ENCODE peak calls at places on chromosomes 1 and 21, in seven cellular contexts. N is HCT116, X is GM12878, Y is SK-N-SH, F is HepG2, T is K562, S is H1. B is an unnamed sample.

GRCh38 chr1:45177452-45177851 is 29.0 kb downstream of the ZSWIM5 start:
- DNase-seq in N (no peak), X (no peak), Y (no peak), F (no peak), T (no peak), S (no peak), B (no peak)

GRCh38 chr1:118900643-118901440 is 87.3 kb downstream of the TBX15 start:
- DNase-seq in N (no peak), X (no peak), Y (no peak), F (no peak), T (no peak), S (no peak), B (no peak)

GRCh38 chr1:235315735-235316134 is 12.2 kb downstream of the ARID4B start:
- DNase-seq in N (no peak), X (no peak), Y (no peak), F (no peak), T (no peak), S (no peak), B (no peak)

GRCh38 chr1:28955930-28956552 is 41.7 kb downstream of the EPB41 start:
- DNase-seq in N (no peak), X (no peak), Y (no peak), F (no peak), T (no peak), S (no peak), B (peak)

GRCh38 chr1:70083519-70083918 is 121.9 kb downstream of the LRRC40 start:
- DNase-seq in N (no peak), X (no peak), Y (no peak), F (no peak), T (no peak), S (no peak), B (no peak)

GRCh38 chr1:192539450-192540132 is 36.0 kb upstream of the RGS1 start:
- DNase-seq in N (peak), X (no peak), Y (peak), F (peak), T (no peak), S (no peak), B (peak)

GRCh38 chr1:212655668-212656440 is 43.8 kb downstream of the BATF3 start:
- DNase-seq in N (peak), X (no peak), Y (no peak), F (no peak), T (no peak), S (no peak), B (peak)

GRCh38 chr1:82090104-82090503 is 289.4 kb downstream of the ADGRL2 start:
- DNase-seq in N (no peak), X (no peak), Y (no peak), F (no peak), T (no peak), S (no peak), B (peak)

GRCh38 chr21:45981641-45982255 is at the start of gene COL6A1:
- DNase-seq in N (no peak), X (no peak), Y (peak), F (no peak), T (peak), S (no peak), B (peak)

GRCh38 chr1:6357243-6357929 is 36.2 kb downstream of the ACOT7 start:
- DNase-seq in N (no peak), X (no peak), Y (no peak), F (no peak), T (peak), S (no peak), B (no peak)

GRCh38 chr1:234169161-234169849 is 204.0 kb upstream of the COA6 start:
- DNase-seq in N (no peak), X (no peak), Y (no peak), F (no peak), T (no peak), S (no peak), B (no peak)

GRCh38 chr21:45146801-45147200 is 72.4 kb downstream of the ADARB1 start:
- DNase-seq in N (no peak), X (no peak), Y (no peak), F (no peak), T (no peak), S (no peak), B (no peak)

GRCh38 chr1:175725684-175726083 is 17.7 kb downstream of the TNR start:
- DNase-seq in N (no peak), X (no peak), Y (no peak), F (peak), T (peak), S (no peak), B (peak)

GRCh38 chr21:37915941-37916794 is at the start of gene KCNJ6:
- DNase-seq in N (no peak), X (no peak), Y (peak), F (no peak), T (peak), S (no peak), B (no peak)

GRCh38 chr1:162206749-162207635 is 137.5 kb downstream of the NOS1AP start:
- DNase-seq in N (no peak), X (no peak), Y (no peak), F (peak), T (no peak), S (no peak), B (no peak)

GRCh38 chr1:202125611-202126010 is 2.9 kb downstream of the GPR37L1 start:
- DNase-seq in N (no peak), X (no peak), Y (no peak), F (no peak), T (no peak), S (no peak), B (no peak)

GRCh38 chr1:38018864-38019343 is 6.4 kb downstream of the UTP11 start:
- DNase-seq in N (no peak), X (no peak), Y (no peak), F (peak), T (no peak), S (no peak), B (peak)

GRCh38 chr1:153795325-153795837 is 20.2 kb downstream of the SLC27A3 start:
- DNase-seq in N (no peak), X (no peak), Y (no peak), F (no peak), T (no peak), S (no peak), B (no peak)

GRCh38 chr1:39104158-39105060 is 78.3 kb downstream of the NDUFS5 start:
- DNase-seq in N (no peak), X (no peak), Y (no peak), F (no peak), T (no peak), S (no peak), B (peak)

GRCh38 chr21:27804515-27804914 is 837.6 kb upstream of the ADAMTS5 start:
- DNase-seq in N (no peak), X (no peak), Y (no peak), F (no peak), T (no peak), S (no peak), B (no peak)

GRCh38 chr1:23556661-23557470 is 2.4 kb downstream of the ID3 start:
- DNase-seq in N (peak), X (no peak), Y (no peak), F (peak), T (no peak), S (no peak), B (peak)

GRCh38 chr1:23793018-23793781 is 2.3 kb downstream of the LYPLA2 start:
- DNase-seq in N (no peak), X (no peak), Y (peak), F (no peak), T (peak), S (no peak), B (no peak)

GRCh38 chr21:16370176-16370575 is 640.4 kb downstream of the USP25 start:
- DNase-seq in N (no peak), X (no peak), Y (no peak), F (no peak), T (no peak), S (no peak), B (no peak)

GRCh38 chr1:64881281-64881680 is 85.1 kb downstream of the JAK1 start:
- DNase-seq in N (no peak), X (no peak), Y (no peak), F (no peak), T (no peak), S (no peak), B (no peak)

GRCh38 chr1:117044217-117044616 is 15.9 kb upstream of the TTF2 start:
- DNase-seq in N (no peak), X (no peak), Y (no peak), F (no peak), T (no peak), S (no peak), B (no peak)

GRCh38 chr1:8752921-8753713 is 64.3 kb downstream of the RERE start:
- DNase-seq in N (no peak), X (no peak), Y (no peak), F (no peak), T (no peak), S (no peak), B (no peak)

GRCh38 chr1:15837931-15838330 is 9.6 kb upstream of the SPEN start:
- DNase-seq in N (no peak), X (no peak), Y (no peak), F (no peak), T (no peak), S (no peak), B (no peak)

GRCh38 chr1:6310116-6310848 is 49.4 kb upstream of the GPR153 start:
- DNase-seq in N (no peak), X (no peak), Y (no peak), F (no peak), T (no peak), S (no peak), B (no peak)

GRCh38 chr21:39696620-39697019 is 48.4 kb upstream of the IGSF5 start:
- DNase-seq in N (no peak), X (no peak), Y (no peak), F (no peak), T (no peak), S (no peak), B (no peak)

GRCh38 chr1:84689514-84690396 is 506 bp downstream of the SSX2IP start:
- DNase-seq in N (no peak), X (no peak), Y (no peak), F (peak), T (peak), S (no peak), B (no peak)

GRCh38 chr1:20792177-20792576 is 5.1 kb upstream of the HP1BP3 start:
- DNase-seq in N (no peak), X (no peak), Y (no peak), F (no peak), T (no peak), S (no peak), B (no peak)

GRCh38 chr1:3419415-3420204 is 34.9 kb upstream of the ARHGEF16 start:
- DNase-seq in N (no peak), X (no peak), Y (no peak), F (no peak), T (no peak), S (no peak), B (no peak)

GRCh38 chr1:3415260-3415952 is 39.1 kb upstream of the ARHGEF16 start:
- DNase-seq in N (no peak), X (no peak), Y (no peak), F (no peak), T (no peak), S (no peak), B (no peak)

GRCh38 chr1:3417954-3418353 is 36.5 kb upstream of the ARHGEF16 start:
- DNase-seq in N (no peak), X (no peak), Y (no peak), F (no peak), T (no peak), S (no peak), B (no peak)

GRCh38 chr1:3418600-3418999 is 35.9 kb upstream of the ARHGEF16 start:
- DNase-seq in N (no peak), X (no peak), Y (no peak), F (no peak), T (no peak), S (no peak), B (no peak)

GRCh38 chr1:3417082-3417728 is 37.3 kb upstream of the ARHGEF16 start:
- DNase-seq in N (no peak), X (no peak), Y (no peak), F (no peak), T (no peak), S (no peak), B (no peak)
- TF ChIP-seq JUND in N (no peak), X (no peak), Y (no peak), F (no peak), T (no peak), S (no peak), B (no peak)

DNA sequence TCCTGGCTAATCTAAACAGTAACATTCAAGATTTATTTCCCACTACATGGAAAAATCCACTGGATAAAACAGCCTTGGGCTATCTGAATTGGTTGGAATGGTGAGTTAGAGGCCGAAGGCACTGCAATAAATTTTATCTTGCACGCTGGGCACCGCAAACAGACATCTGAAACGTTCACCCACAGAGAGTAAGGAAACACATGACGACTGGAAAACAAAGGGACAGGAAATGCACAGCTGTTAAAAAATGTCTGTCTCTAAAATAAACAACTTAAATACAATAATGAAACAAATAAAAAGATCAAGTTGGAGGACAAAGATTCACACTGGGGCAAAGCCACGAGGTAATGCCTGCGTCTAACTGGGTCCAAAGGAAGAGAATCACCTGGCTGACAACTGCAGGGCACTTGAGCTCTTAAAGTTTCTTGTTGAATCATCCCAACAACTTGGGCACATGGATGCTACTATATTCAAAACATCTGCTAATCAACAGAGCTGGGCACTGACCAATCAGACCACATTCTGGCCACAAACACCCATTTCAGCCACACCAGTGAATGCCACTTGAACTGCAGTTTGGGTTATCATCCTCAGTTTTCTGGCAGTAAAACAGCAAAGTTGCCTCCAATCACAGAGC is 51.2 kb downstream of the ABCA4 start:
- DNase-seq in N (no peak), X (no peak), Y (no peak), F (no peak), T (no peak), S (no peak), B (peak)
- TF ChIP-seq JUND in N (no peak), X (no peak), Y (no peak), F (no peak), T (no peak), S (no peak), B (no peak)

GRCh38 chr21:33157303-33157702 is 72.4 kb upstream of the IFNAR2 start:
- DNase-seq in N (no peak), X (no peak), Y (no peak), F (no peak), T (no peak), S (no peak), B (no peak)

GRCh38 chr21:33158654-33159053 is 71.1 kb upstream of the IFNAR2 start:
- DNase-seq in N (no peak), X (no peak), Y (no peak), F (no peak), T (no peak), S (no peak), B (no peak)

GRCh38 chr21:33162436-33162921 is 67.3 kb upstream of the IFNAR2 start:
- DNase-seq in N (no peak), X (no peak), Y (no peak), F (no peak), T (no peak), S (no peak), B (no peak)
- TF ChIP-seq JUND in N (no peak), X (no peak), Y (no peak), F (no peak), T (no peak), S (no peak), B (no peak)

DNA sequence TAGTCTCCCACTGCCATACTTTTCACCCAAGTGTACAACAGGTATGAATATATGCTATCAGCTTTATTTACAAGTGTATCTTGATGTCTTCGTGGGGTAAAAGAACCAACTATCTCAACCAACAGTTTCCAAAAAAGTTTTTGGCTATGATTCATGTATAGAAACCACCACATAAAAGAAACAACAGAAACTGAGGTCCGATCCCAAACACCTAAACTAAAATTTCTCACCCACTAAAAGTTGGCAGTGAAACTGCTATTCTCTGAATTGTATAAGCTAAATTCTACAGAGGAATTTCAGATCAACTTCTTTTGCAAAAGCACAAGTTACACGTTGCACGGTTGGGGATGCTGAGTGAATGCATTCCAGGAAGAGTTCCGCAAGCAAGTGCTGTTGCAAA is 5.0 kb upstream of the KCNE1 start:
- DNase-seq in N (no peak), X (no peak), Y (no peak), F (no peak), T (no peak), S (no peak), B (no peak)
- TF ChIP-seq JUND in N (no peak), X (no peak), Y (no peak), F (no peak), T (no peak), S (no peak), B (no peak)

DNA sequence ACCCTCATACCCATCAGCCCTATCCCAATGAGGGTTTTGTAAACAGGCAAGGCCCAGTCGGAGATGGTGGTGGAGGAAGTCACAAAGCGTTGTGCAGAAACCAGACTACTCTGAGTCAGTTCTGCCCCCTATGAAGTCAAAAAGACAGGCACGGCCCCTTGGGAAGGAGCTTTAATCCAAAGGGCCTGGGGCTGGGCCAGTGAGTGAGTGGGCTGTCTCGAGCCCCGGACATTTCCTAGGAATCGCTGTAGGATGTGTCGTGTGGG is 442 bp upstream of the AHCYL1 start:
- DNase-seq in N (no peak), X (no peak), Y (no peak), F (no peak), T (no peak), S (no peak), B (no peak)
- TF ChIP-seq JUND in N (no peak), X (no peak), Y (no peak), F (no peak), T (no peak), S (no peak), B (no peak)

DNA sequence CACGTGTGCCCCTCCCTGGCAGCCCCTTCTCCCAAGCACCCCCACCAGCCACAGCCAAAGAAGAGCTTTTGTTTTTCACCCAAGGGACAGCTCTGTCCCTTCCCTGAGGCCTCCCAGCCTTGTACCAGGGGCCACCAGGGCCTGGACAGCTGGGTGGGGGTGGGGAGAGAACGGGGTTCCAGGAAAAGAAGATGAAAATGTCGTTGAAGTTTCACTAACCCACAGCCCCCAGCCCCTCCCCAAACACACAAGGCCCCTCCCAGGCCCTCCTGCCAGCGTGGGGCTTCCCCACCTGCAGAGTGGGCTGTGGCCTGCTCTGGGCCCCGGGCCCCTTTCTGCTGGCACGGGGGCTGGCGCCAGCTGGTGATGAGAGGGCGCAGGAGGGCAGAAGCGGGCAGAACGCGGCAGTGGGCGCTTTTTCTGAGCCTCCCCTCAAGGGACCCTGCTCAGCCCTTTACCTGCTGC is 5.5 kb upstream of the ANKRD65 start:
- DNase-seq in N (no peak), X (no peak), Y (peak), F (no peak), T (no peak), S (no peak), B (no peak)
- TF ChIP-seq JUND in N (no peak), X (no peak), Y (no peak), F (no peak), T (no peak), S (no peak), B (no peak)

GRCh38 chr1:18951818-18952391 is 4.6 kb downstream of the IFFO2 start:
- DNase-seq in N (no peak), X (peak), Y (no peak), F (no peak), T (no peak), S (no peak), B (no peak)
- TF ChIP-seq JUND in N (no peak), X (peak), Y (no peak), F (no peak), T (no peak), S (no peak), B (no peak)